ENCODE peak calls at places on chromosomes 16 and 17, in five cellular contexts. One of them, this sample, is unnamed.

GRCh38 chr16:14024300-14024699 is 46.8 kb upstream of the MRTFB start:
- DNase-seq in hypothalamus: no peak
- DNase-seq in stimulated activated CD8-positive, alpha-beta memory T cell treated with anti-CD3 and anti-CD28 coated beads, Interleukin-2, amount 100 ng/mL, for 48 hours: no peak
- DNase-seq in T-helper 2 cell: no peak
- DNase-seq in NAMALWA: no peak
- DNase-seq in this sample: no peak

GRCh38 chr17:38453951-38454421 is 25.7 kb downstream of the ARHGAP23 start:
- DNase-seq in NAMALWA: no peak
- DNase-seq in stimulated activated CD8-positive, alpha-beta memory T cell treated with anti-CD3 and anti-CD28 coated beads, Interleukin-2, amount 100 ng/mL, for 48 hours: no peak
- DNase-seq in hypothalamus: no peak
- DNase-seq in T-helper 2 cell: no peak
- DNase-seq in this sample: no peak

GRCh38 chr17:39553326-39553945 is 54.3 kb downstream of the NEUROD2 start:
- DNase-seq in hypothalamus: no peak
- DNase-seq in NAMALWA: no peak
- DNase-seq in stimulated activated CD8-positive, alpha-beta memory T cell treated with anti-CD3 and anti-CD28 coated beads, Interleukin-2, amount 100 ng/mL, for 48 hours: no peak
- DNase-seq in T-helper 2 cell: no peak
- DNase-seq in this sample: no peak

GRCh38 chr17:80095038-80095843 is 6.1 kb upstream of the GAA start:
- DNase-seq in stimulated activated CD8-positive, alpha-beta memory T cell treated with anti-CD3 and anti-CD28 coated beads, Interleukin-2, amount 100 ng/mL, for 48 hours: no peak
- DNase-seq in hypothalamus: no peak
- DNase-seq in T-helper 2 cell: no peak
- DNase-seq in NAMALWA: no peak
- DNase-seq in this sample: no peak

GRCh38 chr17:39755550-39756375 is 18.0 kb downstream of the GRB7 start:
- DNase-seq in hypothalamus: no peak
- DNase-seq in T-helper 2 cell: peak; percentile 25
- DNase-seq in NAMALWA: peak; percentile 96
- DNase-seq in stimulated activated CD8-positive, alpha-beta memory T cell treated with anti-CD3 and anti-CD28 coated beads, Interleukin-2, amount 100 ng/mL, for 48 hours: no peak
- DNase-seq in this sample: no peak

GRCh38 chr17:6657633-6658287 is 6.2 kb downstream of the C17orf100 start:
- DNase-seq in hypothalamus: no peak
- DNase-seq in stimulated activated CD8-positive, alpha-beta memory T cell treated with anti-CD3 and anti-CD28 coated beads, Interleukin-2, amount 100 ng/mL, for 48 hours: no peak
- DNase-seq in NAMALWA: no peak
- DNase-seq in T-helper 2 cell: no peak
- DNase-seq in this sample: no peak

GRCh38 chr17:69761767-69762321 is 313.2 kb upstream of the KCNJ16 start:
- DNase-seq in T-helper 2 cell: no peak
- DNase-seq in NAMALWA: no peak
- DNase-seq in hypothalamus: no peak
- DNase-seq in stimulated activated CD8-positive, alpha-beta memory T cell treated with anti-CD3 and anti-CD28 coated beads, Interleukin-2, amount 100 ng/mL, for 48 hours: no peak
- DNase-seq in this sample: peak; percentile 85

GRCh38 chr16:3187798-3188674 is at the start of gene OR1F1:
- DNase-seq in T-helper 2 cell: peak; percentile 42
- DNase-seq in hypothalamus: no peak
- DNase-seq in stimulated activated CD8-positive, alpha-beta memory T cell treated with anti-CD3 and anti-CD28 coated beads, Interleukin-2, amount 100 ng/mL, for 48 hours: peak; percentile 58
- DNase-seq in NAMALWA: no peak
- DNase-seq in this sample: peak; percentile 68

GRCh38 chr17:71632328-71632727 is 488.5 kb upstream of the SOX9 start:
- DNase-seq in T-helper 2 cell: no peak
- DNase-seq in stimulated activated CD8-positive, alpha-beta memory T cell treated with anti-CD3 and anti-CD28 coated beads, Interleukin-2, amount 100 ng/mL, for 48 hours: no peak
- DNase-seq in hypothalamus: no peak
- DNase-seq in NAMALWA: no peak
- DNase-seq in this sample: no peak

GRCh38 chr17:34090593-34090992 is 164.5 kb upstream of the CCL2 start:
- DNase-seq in NAMALWA: no peak
- DNase-seq in hypothalamus: no peak
- DNase-seq in T-helper 2 cell: no peak
- DNase-seq in stimulated activated CD8-positive, alpha-beta memory T cell treated with anti-CD3 and anti-CD28 coated beads, Interleukin-2, amount 100 ng/mL, for 48 hours: no peak
- DNase-seq in this sample: no peak

GRCh38 chr16:28082624-28083023 is 19.1 kb upstream of the GSG1L start:
- DNase-seq in T-helper 2 cell: no peak
- DNase-seq in hypothalamus: no peak
- DNase-seq in stimulated activated CD8-positive, alpha-beta memory T cell treated with anti-CD3 and anti-CD28 coated beads, Interleukin-2, amount 100 ng/mL, for 48 hours: no peak
- DNase-seq in NAMALWA: no peak
- DNase-seq in this sample: no peak

GRCh38 chr16:50263940-50264929 is 2.1 kb upstream of the ADCY7 start:
- DNase-seq in hypothalamus: no peak
- DNase-seq in NAMALWA: no peak
- DNase-seq in T-helper 2 cell: no peak
- DNase-seq in stimulated activated CD8-positive, alpha-beta memory T cell treated with anti-CD3 and anti-CD28 coated beads, Interleukin-2, amount 100 ng/mL, for 48 hours: no peak
- DNase-seq in this sample: peak; percentile 22

GRCh38 chr16:10069374-10069773 is 112.9 kb downstream of the GRIN2A start:
- DNase-seq in stimulated activated CD8-positive, alpha-beta memory T cell treated with anti-CD3 and anti-CD28 coated beads, Interleukin-2, amount 100 ng/mL, for 48 hours: no peak
- DNase-seq in hypothalamus: no peak
- DNase-seq in NAMALWA: no peak
- DNase-seq in T-helper 2 cell: no peak
- DNase-seq in this sample: no peak

GRCh38 chr16:527015-527903 is at the start of gene CAPN15:
- DNase-seq in T-helper 2 cell: peak; percentile 80
- DNase-seq in NAMALWA: peak; percentile 87
- DNase-seq in hypothalamus: peak; percentile 95
- DNase-seq in stimulated activated CD8-positive, alpha-beta memory T cell treated with anti-CD3 and anti-CD28 coated beads, Interleukin-2, amount 100 ng/mL, for 48 hours: peak; percentile 84
- DNase-seq in this sample: peak; percentile 75

GRCh38 chr16:82451449-82451848 is 175.3 kb upstream of the CDH13 start:
- DNase-seq in stimulated activated CD8-positive, alpha-beta memory T cell treated with anti-CD3 and anti-CD28 coated beads, Interleukin-2, amount 100 ng/mL, for 48 hours: no peak
- DNase-seq in NAMALWA: no peak
- DNase-seq in hypothalamus: no peak
- DNase-seq in T-helper 2 cell: no peak
- DNase-seq in this sample: no peak

GRCh38 chr17:58764373-58764772 is 8.7 kb downstream of the PPM1E start:
- DNase-seq in T-helper 2 cell: no peak
- DNase-seq in NAMALWA: peak; percentile 35
- DNase-seq in stimulated activated CD8-positive, alpha-beta memory T cell treated with anti-CD3 and anti-CD28 coated beads, Interleukin-2, amount 100 ng/mL, for 48 hours: no peak
- DNase-seq in hypothalamus: no peak
- DNase-seq in this sample: no peak

GRCh38 chr17:74992223-74992622 is 4.8 kb downstream of the CDR2L start:
- DNase-seq in NAMALWA: no peak
- DNase-seq in stimulated activated CD8-positive, alpha-beta memory T cell treated with anti-CD3 and anti-CD28 coated beads, Interleukin-2, amount 100 ng/mL, for 48 hours: no peak
- DNase-seq in T-helper 2 cell: no peak
- DNase-seq in hypothalamus: no peak
- DNase-seq in this sample: no peak

GRCh38 chr17:70525976-70526375 is 356.6 kb downstream of the KCNJ2 start:
- DNase-seq in T-helper 2 cell: no peak
- DNase-seq in stimulated activated CD8-positive, alpha-beta memory T cell treated with anti-CD3 and anti-CD28 coated beads, Interleukin-2, amount 100 ng/mL, for 48 hours: no peak
- DNase-seq in NAMALWA: no peak
- DNase-seq in hypothalamus: no peak
- DNase-seq in this sample: no peak

This sample was measured in NCI-H460.